ENCODE peak calls at places on chromosomes 7 and 10, in eight cellular contexts. One of them, this sample, is unnamed.

GRCh38 chr10:75952093-75952492 is 520.7 kb downstream of the LRMDA start:
- DNase-seq in A549: no peak
- DNase-seq in coronary artery: no peak
- DNase-seq in lower lobe of right lung: no peak
- DNase-seq in AG10803: no peak
- DNase-seq in mammary epithelial cell: no peak
- DNase-seq in tibial nerve: no peak
- DNase-seq in left ventricle myocardium inferior: no peak
- DNase-seq in this sample: no peak

GRCh38 chr7:25859732-25860131 is 292.3 kb upstream of the NFE2L3 start:
- DNase-seq in left ventricle myocardium inferior: no peak
- DNase-seq in lower lobe of right lung: no peak
- DNase-seq in AG10803: no peak
- DNase-seq in coronary artery: no peak
- DNase-seq in tibial nerve: no peak
- DNase-seq in A549: no peak
- DNase-seq in mammary epithelial cell: no peak
- DNase-seq in this sample: no peak

GRCh38 chr7:112238852-112239610 is 32.5 kb downstream of the ZNF277 start:
- DNase-seq in tibial nerve: no peak
- DNase-seq in coronary artery: no peak
- DNase-seq in mammary epithelial cell: peak; percentile 67
- DNase-seq in AG10803: no peak
- DNase-seq in left ventricle myocardium inferior: no peak
- DNase-seq in A549: peak; percentile 62
- DNase-seq in lower lobe of right lung: no peak
- DNase-seq in this sample: peak; percentile 51

GRCh38 chr7:96740130-96740529 is 30.5 kb upstream of the SEM1 start:
- DNase-seq in lower lobe of right lung: no peak
- DNase-seq in tibial nerve: no peak
- DNase-seq in left ventricle myocardium inferior: no peak
- DNase-seq in coronary artery: no peak
- DNase-seq in A549: no peak
- DNase-seq in mammary epithelial cell: no peak
- DNase-seq in AG10803: no peak
- DNase-seq in this sample: no peak

GRCh38 chr10:115706482-115707076 is 566.4 kb downstream of the GFRA1 start:
- DNase-seq in left ventricle myocardium inferior: no peak
- DNase-seq in coronary artery: no peak
- DNase-seq in lower lobe of right lung: no peak
- DNase-seq in tibial nerve: no peak
- DNase-seq in AG10803: peak; percentile 39
- DNase-seq in A549: peak; percentile 40
- DNase-seq in mammary epithelial cell: peak; percentile 1
- DNase-seq in this sample: peak; percentile 51

GRCh38 chr7:25968205-25968993 is 183.6 kb upstream of the NFE2L3 start:
- DNase-seq in left ventricle myocardium inferior: no peak
- DNase-seq in coronary artery: no peak
- DNase-seq in tibial nerve: no peak
- DNase-seq in mammary epithelial cell: no peak
- DNase-seq in AG10803: no peak
- DNase-seq in A549: no peak
- DNase-seq in lower lobe of right lung: no peak
- DNase-seq in this sample: no peak

GRCh38 chr10:121519411-121519810 is 78.8 kb downstream of the FGFR2 start:
- DNase-seq in mammary epithelial cell: no peak
- DNase-seq in AG10803: no peak
- DNase-seq in left ventricle myocardium inferior: no peak
- DNase-seq in A549: no peak
- DNase-seq in tibial nerve: no peak
- DNase-seq in coronary artery: no peak
- DNase-seq in lower lobe of right lung: no peak
- DNase-seq in this sample: no peak

GRCh38 chr7:104855826-104856225 is 158.2 kb upstream of the KMT2E start:
- DNase-seq in left ventricle myocardium inferior: no peak
- DNase-seq in lower lobe of right lung: no peak
- DNase-seq in A549: no peak
- DNase-seq in AG10803: no peak
- DNase-seq in coronary artery: no peak
- DNase-seq in mammary epithelial cell: peak; percentile 10
- DNase-seq in tibial nerve: no peak
- DNase-seq in this sample: no peak

GRCh38 chr10:13717936-13718772 is 131.4 kb downstream of the PRPF18 start:
- DNase-seq in mammary epithelial cell: peak; percentile 82
- DNase-seq in lower lobe of right lung: peak; percentile 80
- DNase-seq in left ventricle myocardium inferior: peak; percentile 86
- DNase-seq in A549: no peak
- DNase-seq in tibial nerve: peak; percentile 54
- DNase-seq in coronary artery: peak; percentile 78
- DNase-seq in AG10803: peak; percentile 93
- DNase-seq in this sample: peak; percentile 92

GRCh38 chr10:113992601-113993011 is 51.1 kb upstream of the ADRB1 start:
- DNase-seq in coronary artery: no peak
- DNase-seq in mammary epithelial cell: peak; percentile 3
- DNase-seq in left ventricle myocardium inferior: no peak
- DNase-seq in tibial nerve: no peak
- DNase-seq in AG10803: peak; percentile 33
- DNase-seq in lower lobe of right lung: no peak
- DNase-seq in A549: no peak
- DNase-seq in this sample: peak; percentile 42

GRCh38 chr10:92142512-92142911 is 148.4 kb downstream of the CPEB3 start:
- DNase-seq in coronary artery: no peak
- DNase-seq in A549: no peak
- DNase-seq in lower lobe of right lung: no peak
- DNase-seq in tibial nerve: no peak
- DNase-seq in mammary epithelial cell: no peak
- DNase-seq in left ventricle myocardium inferior: no peak
- DNase-seq in AG10803: no peak
- DNase-seq in this sample: no peak

GRCh38 chr10:4141471-4141870 is 356.5 kb upstream of the KLF6 start:
- DNase-seq in coronary artery: no peak
- DNase-seq in tibial nerve: no peak
- DNase-seq in mammary epithelial cell: peak; percentile 19
- DNase-seq in A549: no peak
- DNase-seq in left ventricle myocardium inferior: no peak
- DNase-seq in lower lobe of right lung: no peak
- DNase-seq in AG10803: peak; percentile 6
- DNase-seq in this sample: peak; percentile 35

GRCh38 chr7:79199266-79199665 is 254.2 kb downstream of the MAGI2 start:
- DNase-seq in lower lobe of right lung: no peak
- DNase-seq in coronary artery: no peak
- DNase-seq in tibial nerve: no peak
- DNase-seq in AG10803: no peak
- DNase-seq in mammary epithelial cell: no peak
- DNase-seq in left ventricle myocardium inferior: no peak
- DNase-seq in A549: no peak
- DNase-seq in this sample: peak; percentile 68

GRCh38 chr10:29469481-29470354 is 165.1 kb downstream of the SVIL start:
- DNase-seq in A549: no peak
- DNase-seq in coronary artery: peak; percentile 65
- DNase-seq in AG10803: no peak
- DNase-seq in tibial nerve: no peak
- DNase-seq in left ventricle myocardium inferior: no peak
- DNase-seq in mammary epithelial cell: no peak
- DNase-seq in lower lobe of right lung: no peak
- DNase-seq in this sample: no peak

GRCh38 chr7:135662123-135662372 is 266 bp upstream of the STMP1 start:
- DNase-seq in tibial nerve: no peak
- DNase-seq in mammary epithelial cell: no peak
- DNase-seq in left ventricle myocardium inferior: no peak
- DNase-seq in lower lobe of right lung: no peak
- DNase-seq in coronary artery: no peak
- DNase-seq in A549: no peak
- DNase-seq in AG10803: no peak
- DNase-seq in this sample: no peak
- TF ChIP-seq CTCF in tibial nerve: peak; percentile 97
- TF ChIP-seq CTCF in mammary epithelial cell: peak; percentile 86
- TF ChIP-seq CTCF in left ventricle myocardium inferior: peak; percentile 91
- TF ChIP-seq CTCF in lower lobe of right lung: no peak
- TF ChIP-seq CTCF in coronary artery: no peak
- TF ChIP-seq CTCF in A549: peak; percentile 52
- TF ChIP-seq CTCF in AG10803: no peak
- TF ChIP-seq CTCF in this sample: no peak

GRCh38 chr7:151168787-151169162 is 1.3 kb upstream of the GBX1 start:
- DNase-seq in mammary epithelial cell: no peak
- DNase-seq in coronary artery: no peak
- DNase-seq in tibial nerve: no peak
- DNase-seq in lower lobe of right lung: no peak
- DNase-seq in A549: no peak
- DNase-seq in left ventricle myocardium inferior: no peak
- DNase-seq in AG10803: no peak
- DNase-seq in this sample: no peak

GRCh38 chr7:151168022-151168786 is 710 bp upstream of the GBX1 start:
- DNase-seq in coronary artery: no peak
- DNase-seq in A549: peak; percentile 47
- DNase-seq in mammary epithelial cell: no peak
- DNase-seq in tibial nerve: no peak
- DNase-seq in left ventricle myocardium inferior: no peak
- DNase-seq in AG10803: no peak
- DNase-seq in lower lobe of right lung: peak; percentile 54
- DNase-seq in this sample: no peak

GRCh38 chr7:151167197-151167911 is at the start of gene GBX1:
- DNase-seq in mammary epithelial cell: no peak
- DNase-seq in lower lobe of right lung: peak; percentile 52
- DNase-seq in tibial nerve: no peak
- DNase-seq in left ventricle myocardium inferior: no peak
- DNase-seq in AG10803: no peak
- DNase-seq in A549: peak; percentile 26
- DNase-seq in coronary artery: no peak
- DNase-seq in this sample: no peak

GRCh38 chr7:151161757-151162156 is 5.7 kb downstream of the GBX1 start:
- DNase-seq in coronary artery: no peak
- DNase-seq in lower lobe of right lung: no peak
- DNase-seq in left ventricle myocardium inferior: no peak
- DNase-seq in mammary epithelial cell: no peak
- DNase-seq in AG10803: no peak
- DNase-seq in A549: no peak
- DNase-seq in tibial nerve: no peak
- DNase-seq in this sample: no peak

DNA sequence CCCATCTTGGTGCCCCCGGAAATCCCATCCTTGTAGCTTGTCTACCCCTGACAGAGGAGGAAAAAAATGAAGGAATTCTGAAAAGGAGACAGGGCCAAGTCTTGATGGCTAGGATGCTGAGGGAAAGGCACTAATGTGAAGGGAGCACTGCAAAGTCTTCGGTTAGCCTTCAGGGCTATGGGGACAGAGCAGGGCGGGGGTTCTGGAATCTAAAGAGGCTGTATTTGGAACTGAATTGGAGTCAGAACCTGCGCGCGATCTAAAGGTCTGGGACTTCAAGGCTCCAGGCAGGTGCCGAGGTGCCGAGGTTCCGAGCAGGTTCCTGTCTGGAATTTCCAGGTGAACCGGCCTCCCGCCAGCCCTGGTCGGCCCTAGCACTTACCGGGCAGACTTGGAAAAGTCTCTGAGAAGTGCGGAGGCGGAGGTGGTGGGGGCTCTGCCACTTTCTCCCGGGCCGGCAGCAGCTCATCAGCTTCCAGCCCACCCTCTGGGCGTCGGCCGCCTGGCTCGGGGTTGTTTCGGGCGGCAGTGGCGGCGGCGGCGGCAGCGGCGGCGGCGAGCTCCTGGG is 781 bp downstream of the GBX1 start:
- DNase-seq in A549: no peak
- DNase-seq in mammary epithelial cell: no peak
- DNase-seq in coronary artery: no peak
- DNase-seq in lower lobe of right lung: no peak
- DNase-seq in tibial nerve: no peak
- DNase-seq in AG10803: no peak
- DNase-seq in left ventricle myocardium inferior: no peak
- DNase-seq in this sample: no peak
- H3K4me3 ChIP-seq in A549: peak overlapping the region; percentile 59
- H3K4me3 ChIP-seq in mammary epithelial cell: peak overlapping the region; percentile 16
- H3K4me3 ChIP-seq in coronary artery: peak overlapping the region; percentile 73
- H3K4me3 ChIP-seq in lower lobe of right lung: peak overlapping the region; percentile 52
- H3K4me3 ChIP-seq in tibial nerve: peak overlapping the region; percentile 25
- H3K4me3 ChIP-seq in AG10803: no peak overlapping the region
- H3K4me3 ChIP-seq in left ventricle myocardium inferior: peak overlapping the region; percentile 66
- H3K4me3 ChIP-seq in this sample: no peak overlapping the region

GRCh38 chr7:93728292-93728691 is 153.8 kb upstream of the CALCR start:
- DNase-seq in tibial nerve: no peak
- DNase-seq in coronary artery: no peak
- DNase-seq in AG10803: no peak
- DNase-seq in lower lobe of right lung: no peak
- DNase-seq in mammary epithelial cell: peak; percentile 13
- DNase-seq in left ventricle myocardium inferior: no peak
- DNase-seq in A549: no peak
- DNase-seq in this sample: peak; percentile 3
- TF ChIP-seq CTCF in tibial nerve: no peak
- TF ChIP-seq CTCF in coronary artery: no peak
- TF ChIP-seq CTCF in AG10803: no peak
- TF ChIP-seq CTCF in lower lobe of right lung: no peak
- TF ChIP-seq CTCF in mammary epithelial cell: no peak
- TF ChIP-seq CTCF in left ventricle myocardium inferior: no peak
- TF ChIP-seq CTCF in A549: no peak
- TF ChIP-seq CTCF in this sample: no peak

GRCh38 chr7:33805630-33806233 is 99.6 kb upstream of the BMPER start:
- DNase-seq in A549: no peak
- DNase-seq in left ventricle myocardium inferior: no peak
- DNase-seq in lower lobe of right lung: no peak
- DNase-seq in tibial nerve: no peak
- DNase-seq in mammary epithelial cell: peak; percentile 55
- DNase-seq in AG10803: peak; percentile 61
- DNase-seq in coronary artery: no peak
- DNase-seq in this sample: peak; percentile 79

GRCh38 chr7:33807779-33808482 is 97.4 kb upstream of the BMPER start:
- DNase-seq in A549: peak; percentile 62
- DNase-seq in AG10803: peak; percentile 85
- DNase-seq in coronary artery: no peak
- DNase-seq in tibial nerve: no peak
- DNase-seq in mammary epithelial cell: peak; percentile 95
- DNase-seq in lower lobe of right lung: no peak
- DNase-seq in left ventricle myocardium inferior: no peak
- DNase-seq in this sample: peak; percentile 91

GRCh38 chr7:33806284-33807157 is 98.8 kb upstream of the BMPER start:
- DNase-seq in coronary artery: no peak
- DNase-seq in A549: no peak
- DNase-seq in tibial nerve: no peak
- DNase-seq in lower lobe of right lung: no peak
- DNase-seq in left ventricle myocardium inferior: peak; percentile 59
- DNase-seq in AG10803: no peak
- DNase-seq in mammary epithelial cell: no peak
- DNase-seq in this sample: peak; percentile 27

GRCh38 chr7:33807158-33807530 is 98.2 kb upstream of the BMPER start:
- DNase-seq in A549: no peak
- DNase-seq in tibial nerve: no peak
- DNase-seq in left ventricle myocardium inferior: no peak
- DNase-seq in coronary artery: no peak
- DNase-seq in lower lobe of right lung: no peak
- DNase-seq in mammary epithelial cell: no peak
- DNase-seq in AG10803: no peak
- DNase-seq in this sample: no peak

DNA sequence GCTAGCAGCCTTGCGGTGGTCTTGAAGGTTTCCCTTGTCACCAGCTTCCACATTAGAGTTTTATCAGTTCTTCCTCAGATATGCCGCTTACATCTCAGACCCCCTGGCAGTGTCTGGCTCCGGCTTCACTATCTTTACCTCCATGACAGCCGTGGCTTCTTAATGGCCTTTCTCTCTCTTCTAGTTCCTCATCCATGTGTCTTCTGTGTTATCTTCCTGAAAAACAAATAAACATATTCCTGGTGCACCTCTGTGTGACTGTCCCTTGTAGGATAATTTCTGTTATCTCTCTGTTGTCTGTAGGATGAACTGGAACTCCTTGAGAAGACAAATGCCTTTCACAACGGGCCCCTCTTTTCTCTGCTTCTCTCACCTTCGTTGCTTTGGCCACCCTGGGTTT is 101.1 kb upstream of the BMPER start:
- DNase-seq in A549: no peak
- DNase-seq in mammary epithelial cell: no peak
- DNase-seq in AG10803: no peak
- DNase-seq in coronary artery: no peak
- DNase-seq in left ventricle myocardium inferior: no peak
- DNase-seq in lower lobe of right lung: no peak
- DNase-seq in tibial nerve: no peak
- DNase-seq in this sample: no peak
- H3K4me3 ChIP-seq in A549: no peak overlapping the region
- H3K4me3 ChIP-seq in mammary epithelial cell: no peak overlapping the region
- H3K4me3 ChIP-seq in AG10803: no peak overlapping the region
- H3K4me3 ChIP-seq in coronary artery: no peak overlapping the region
- H3K4me3 ChIP-seq in left ventricle myocardium inferior: no peak overlapping the region
- H3K4me3 ChIP-seq in lower lobe of right lung: no peak overlapping the region
- H3K4me3 ChIP-seq in tibial nerve: no peak overlapping the region
- H3K4me3 ChIP-seq in this sample: no peak overlapping the region